ENCODE peak calls at places on chromosomes 4 and X, in six cellular contexts. A, I, R, Z, W and M are unnamed samples.

GRCh38 chr4:76301068-76301774 is 5.3 kb upstream of the STBD1 start:
- DNase-seq in R (no peak), A (no peak), I (no peak), W (no peak), Z (peak; percentile 34), M (no peak)

GRCh38 chrX:3518870-3519269 is 172.4 kb upstream of the MXRA5 start:
- DNase-seq in A (no peak), R (no peak), W (no peak), I (no peak), Z (peak; percentile 57), M (no peak)

GRCh38 chrX:107747596-107748161 is 27.9 kb downstream of the TSC22D3 start:
- DNase-seq in R (no peak), I (no peak), Z (no peak), A (peak; percentile 76), W (no peak), M (no peak)

GRCh38 chr4:84481879-84482245 is 17.2 kb downstream of the NKX6-1 start:
- DNase-seq in W (no peak), Z (no peak), R (no peak), A (no peak), I (no peak), M (no peak)

GRCh38 chr4:87956501-87956900 is 19.0 kb upstream of the SPP1 start:
- DNase-seq in A (no peak), R (no peak), W (no peak), Z (no peak), I (no peak), M (no peak)

GRCh38 chr4:29372971-29373370 is 1347.2 kb upstream of the PCDH7 start:
- DNase-seq in Z (no peak), A (no peak), W (no peak), R (no peak), I (no peak), M (no peak)

GRCh38 chr4:476501-476900 is 22.5 kb downstream of the ZNF721 start:
- DNase-seq in W (no peak), Z (no peak), I (no peak), R (no peak), A (no peak), M (no peak)

GRCh38 chrX:134512566-134512965 is 52.6 kb downstream of the HPRT1 start:
- DNase-seq in A (no peak), I (no peak), R (no peak), W (peak; percentile 31), Z (no peak), M (no peak)

GRCh38 chr4:38504396-38504715 is 159.6 kb upstream of the KLF3 start:
- DNase-seq in Z (no peak), W (no peak), A (no peak), R (no peak), I (no peak), M (no peak)

GRCh38 chr4:185921583-185922555 is 109.9 kb upstream of the SORBS2 start:
- DNase-seq in W (no peak), R (no peak), Z (no peak), I (no peak), A (no peak), M (no peak)

GRCh38 chr4:1345905-1346780 is 865 bp upstream of the UVSSA start:
- DNase-seq in W (peak; percentile 76), R (peak; percentile 78), Z (peak; percentile 41), I (peak; percentile 61), A (peak; percentile 93), M (peak; percentile 80)

GRCh38 chrX:9102956-9103355 is 69.0 kb upstream of the FAM9B start:
- DNase-seq in I (no peak), W (no peak), A (no peak), R (no peak), Z (no peak), M (no peak)

GRCh38 chrX:153672531-153673397 is 849 bp downstream of the PNCK start:
- DNase-seq in W (no peak), R (no peak), I (no peak), A (peak; percentile 83), Z (no peak), M (no peak)

GRCh38 chr4:130486186-130486585 is 1390.2 kb downstream of the C4orf33 start:
- DNase-seq in R (no peak), A (no peak), I (no peak), Z (no peak), W (no peak), M (no peak)

GRCh38 chr4:178745203-178745602 is 1303.0 kb upstream of the AGA start:
- DNase-seq in I (no peak), R (no peak), Z (no peak), A (no peak), W (no peak), M (no peak)

GRCh38 chr4:82801910-82802521 is 3.4 kb upstream of the SCD5 start:
- DNase-seq in W (no peak), Z (no peak), A (no peak), I (no peak), R (peak; percentile 41), M (peak; percentile 26)

GRCh38 chr4:150583287-150584197 is 1.6 kb downstream of the MAB21L2 start:
- DNase-seq in R (peak; percentile 68), Z (peak; percentile 13), I (peak; percentile 53), A (no peak), W (peak; percentile 77), M (peak; percentile 49)

GRCh38 chr4:118811008-118811764 is 24.7 kb downstream of the SEC24D start:
- DNase-seq in A (no peak), I (no peak), R (no peak), W (no peak), Z (no peak), M (no peak)

GRCh38 chr4:26885912-26886274 is 25.3 kb downstream of the STIM2 start:
- DNase-seq in Z (no peak), R (no peak), A (no peak), W (peak; percentile 18), I (no peak), M (no peak)

GRCh38 chrX:133440081-133440796 is 24.9 kb upstream of the GPC4 start:
- DNase-seq in I (no peak), W (peak; percentile 72), A (no peak), R (no peak), Z (no peak), M (no peak)

GRCh38 chrX:45300638-45301037 is 100.0 kb upstream of the DIPK2B start:
- DNase-seq in I (no peak), R (peak; percentile 4), Z (no peak), A (no peak), W (no peak), M (no peak)

GRCh38 chr4:56099378-56099786 is 150.6 kb downstream of the CEP135 start:
- DNase-seq in Z (no peak), R (no peak), A (no peak), I (no peak), W (no peak), M (no peak)

GRCh38 chrX:29947225-29947624 is 268.1 kb upstream of the MAGEB2 start:
- DNase-seq in W (no peak), R (no peak), Z (no peak), A (no peak), I (no peak), M (no peak)

GRCh38 chrX:13386636-13387035 is 66.8 kb upstream of the ATXN3L start:
- DNase-seq in A (no peak), Z (no peak), I (no peak), W (no peak), R (no peak), M (no peak)

GRCh38 chrX:12439396-12439795 is 301.1 kb downstream of the FRMPD4 start:
- DNase-seq in I (no peak), W (no peak), A (no peak), Z (no peak), R (no peak), M (no peak)

GRCh38 chr4:153348006-153348405 is 3.5 kb downstream of the MND1 start:
- DNase-seq in W (no peak), R (peak; percentile 10), I (no peak), A (no peak), Z (no peak), M (no peak)
- TF ChIP-seq CTCF in W (no peak), R (no peak), I (no peak), A (no peak), Z (no peak), M (no peak)

GRCh38 chr4:148041606-148042324 is 309.9 kb downstream of the ARHGAP10 start:
- DNase-seq in R (no peak), A (no peak), Z (no peak), I (no peak), W (no peak), M (no peak)

GRCh38 chr4:148043990-148044645 is 312.2 kb downstream of the ARHGAP10 start:
- DNase-seq in A (no peak), Z (peak; percentile 82), I (no peak), W (no peak), R (no peak), M (no peak)

DNA sequence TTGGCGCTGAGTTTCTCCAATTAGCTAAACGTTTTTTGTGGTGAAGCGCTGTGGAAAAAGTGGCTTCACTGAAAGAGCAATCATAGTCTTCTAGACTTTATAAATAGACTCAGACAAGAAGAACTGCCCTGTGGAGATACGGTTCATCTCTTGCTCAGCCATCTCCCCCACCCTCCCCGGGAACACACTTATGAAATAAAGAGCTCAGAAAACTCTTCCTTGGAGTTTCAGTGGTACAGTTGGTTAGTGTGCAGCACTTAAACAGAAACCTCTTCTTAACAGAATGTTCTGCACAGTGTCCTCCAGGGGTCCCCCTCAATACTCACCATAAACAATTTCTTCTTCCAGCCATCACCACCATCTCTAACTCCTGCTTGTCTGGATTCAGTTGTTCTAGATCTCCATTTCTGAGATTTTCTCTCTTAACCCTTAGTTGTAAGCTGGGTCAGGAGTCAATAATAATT is 313.0 kb downstream of the ARHGAP10 start:
- DNase-seq in I (no peak), W (no peak), R (no peak), A (no peak), Z (no peak), M (no peak)
- TF ChIP-seq CTCF in I (no peak), W (peak; percentile 14), R (peak; percentile 48), A (no peak), Z (no peak), M (no peak)

GRCh38 chr4:7769936-7770674 is 169.6 kb downstream of the AFAP1 start:
- DNase-seq in W (peak; percentile 61), I (peak; percentile 47), A (no peak), Z (no peak), R (no peak), M (no peak)
- TF ChIP-seq CTCF in W (peak; percentile 75), I (peak; percentile 14), A (no peak), Z (peak; percentile 30), R (peak; percentile 67), M (no peak)

DNA sequence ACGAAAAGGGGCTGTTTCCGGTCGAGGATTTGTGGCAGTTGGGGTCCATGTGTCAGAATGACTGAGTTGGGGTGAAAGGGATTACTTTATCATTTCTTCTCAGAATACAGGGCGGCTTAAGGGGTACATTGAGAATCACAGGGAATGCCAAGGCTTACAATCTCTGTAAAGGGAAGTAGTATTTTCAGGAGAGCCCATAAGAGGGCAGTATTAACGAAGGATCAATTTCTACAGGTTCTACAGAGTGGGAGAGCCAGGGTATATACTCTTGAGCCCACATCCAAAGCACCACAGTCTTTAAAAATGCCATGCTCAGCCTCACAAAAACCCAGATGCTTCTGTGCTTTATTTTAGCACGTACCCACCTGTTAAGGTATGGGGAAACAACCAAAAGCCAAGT is 67.7 kb upstream of the ZXDA start:
- DNase-seq in I (no peak), W (no peak), Z (no peak), A (no peak), R (no peak), M (no peak)
- TF ChIP-seq CTCF in I (no peak), W (no peak), Z (no peak), A (no peak), R (no peak), M (no peak)